ENCODE peak calls at places on chromosomes 6 and 20, in eight cellular contexts. Q is stomach, X is progenitor cell of endocrine pancreas, K is tibial artery, A is fibroblast of mammary gland, F is bronchial epithelial cell, L is HL-60, C is cardiac fibroblast. J is an unnamed sample.

GRCh38 chr6:10383312-10384063 is 31.4 kb downstream of the TFAP2A start:
- DNase-seq in C (no peak), A (no peak), L (no peak), F (no peak), Q (no peak), X (no peak), K (no peak), J (no peak)

GRCh38 chr6:170225852-170226417 is 64.9 kb downstream of the DLL1 start:
- DNase-seq in X (no peak), A (no peak), K (no peak), F (peak), C (no peak), Q (peak), L (no peak), J (peak)

GRCh38 chr20:38855356-38855755 is 49.9 kb downstream of the PPP1R16B start:
- DNase-seq in L (no peak), Q (no peak), C (peak), K (no peak), X (no peak), A (peak), F (no peak), J (no peak)

GRCh38 chr6:89615882-89616281 is 22.7 kb downstream of the LYRM2 start:
- DNase-seq in C (no peak), X (no peak), A (no peak), L (no peak), Q (no peak), K (no peak), F (no peak), J (no peak)

GRCh38 chr6:89311853-89312531 is 3.1 kb downstream of the GABRR2 start:
- DNase-seq in K (peak), F (peak), C (peak), L (peak), X (peak), Q (peak), A (peak), J (peak)

GRCh38 chr6:82778985-82779384 is 286.7 kb downstream of the UBE3D start:
- DNase-seq in Q (no peak), A (no peak), C (no peak), K (no peak), F (no peak), L (no peak), X (no peak), J (no peak)

GRCh38 chr20:59680148-59680650 is 75.9 kb downstream of the PHACTR3 start:
- DNase-seq in X (no peak), Q (no peak), K (no peak), F (no peak), L (no peak), A (no peak), C (no peak), J (no peak)

GRCh38 chr20:63830821-63831593 is at the start of gene ZBTB46:
- DNase-seq in Q (peak), X (no peak), A (no peak), C (no peak), L (no peak), F (no peak), K (no peak), J (no peak)

GRCh38 chr20:325889-326644 is 715 bp downstream of the SOX12 start:
- DNase-seq in X (peak), C (peak), Q (peak), L (peak), F (no peak), K (peak), A (peak), J (peak)

GRCh38 chr20:33081411-33082154 is 2.1 kb downstream of the BPIFB4 start:
- DNase-seq in X (no peak), L (peak), F (no peak), C (no peak), A (no peak), K (no peak), Q (no peak), J (no peak)

GRCh38 chr6:124870611-124871201 is 91.5 kb upstream of the RNF217 start:
- DNase-seq in Q (no peak), L (no peak), C (peak), K (no peak), A (peak), F (peak), X (no peak), J (no peak)

GRCh38 chr6:150465610-150466009 is 96.8 kb downstream of the IYD start:
- DNase-seq in L (no peak), F (no peak), X (no peak), C (no peak), Q (no peak), A (no peak), K (no peak), J (no peak)

GRCh38 chr6:41426438-41426851 is 91.0 kb downstream of the NCR2 start:
- DNase-seq in Q (peak), A (no peak), X (no peak), K (no peak), C (no peak), F (no peak), L (peak), J (no peak)

GRCh38 chr6:41422156-41422555 is 86.7 kb downstream of the NCR2 start:
- DNase-seq in C (no peak), Q (no peak), F (no peak), L (no peak), A (no peak), K (no peak), X (no peak), J (no peak)

GRCh38 chr6:41423002-41423401 is 87.6 kb downstream of the NCR2 start:
- DNase-seq in Q (no peak), C (no peak), K (no peak), A (no peak), F (no peak), X (no peak), L (no peak), J (no peak)

GRCh38 chr6:41425511-41425910 is 90.1 kb downstream of the NCR2 start:
- DNase-seq in C (no peak), Q (no peak), K (no peak), X (no peak), A (no peak), F (no peak), L (no peak), J (no peak)

GRCh38 chr6:41424370-41425058 is 89.1 kb downstream of the NCR2 start:
- DNase-seq in L (peak), K (peak), F (peak), Q (peak), C (peak), A (peak), X (peak), J (peak)
- TF ChIP-seq CTCF in L (peak), K (peak), F (peak), Q (peak), C (peak), A (peak), X (peak), J (peak)

DNA sequence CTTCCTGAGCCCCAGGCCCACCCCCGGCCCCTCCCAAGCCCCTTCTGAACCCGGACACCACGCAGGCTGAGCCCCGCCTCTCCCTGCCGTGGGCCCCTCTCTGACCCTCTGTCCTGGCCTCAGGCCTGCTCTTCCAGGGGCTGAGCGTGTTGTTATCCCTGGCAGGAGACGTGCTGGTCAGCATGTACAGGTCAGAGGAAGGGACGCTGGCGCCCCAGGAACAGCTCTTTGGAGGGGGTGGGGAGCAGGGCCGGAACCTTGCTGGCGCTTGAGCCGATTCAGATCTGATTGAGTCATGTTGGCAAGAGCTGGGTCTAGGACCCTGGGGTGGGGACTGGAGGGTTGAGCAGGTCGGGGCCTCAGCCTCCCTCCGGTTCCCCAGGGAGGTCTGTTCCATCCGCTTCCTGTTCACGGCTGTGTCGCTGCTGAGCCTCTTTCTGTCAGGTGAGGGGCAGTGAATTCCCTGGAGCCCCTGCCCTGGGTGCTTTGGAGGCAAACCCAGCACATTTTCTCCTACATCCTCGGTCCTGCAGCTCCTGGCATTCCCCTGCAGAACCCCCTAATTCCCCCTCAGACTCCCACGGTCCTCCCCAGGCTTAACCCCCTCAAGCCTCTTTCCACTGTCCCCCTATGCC is 1.9 kb downstream of the SPAG4 start:
- DNase-seq in C (peak), F (peak), K (peak), A (peak), Q (peak), L (peak), X (no peak), J (no peak)
- TF ChIP-seq CTCF in C (peak), F (peak), K (peak), A (peak), Q (peak), L (no peak), X (peak), J (no peak)

DNA sequence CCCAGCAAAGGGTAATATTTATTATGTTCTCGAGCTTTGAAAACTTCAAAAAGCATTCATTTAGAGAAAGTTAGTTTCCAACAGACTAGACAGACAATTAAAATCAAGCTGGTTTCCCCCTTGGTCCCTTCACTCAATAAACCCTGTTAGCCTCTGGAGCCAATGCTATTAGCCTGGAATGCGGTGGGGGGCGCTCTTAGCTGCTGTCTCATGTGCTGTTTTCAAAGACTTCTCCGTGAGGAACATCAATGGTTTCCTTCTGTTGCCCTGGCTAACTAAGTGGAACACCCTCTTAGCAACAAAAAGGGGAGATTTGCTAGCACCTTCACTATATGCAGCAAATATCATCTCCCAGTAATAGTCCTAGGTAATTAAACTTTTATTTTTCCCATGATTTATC is 86.4 kb downstream of the LY86 start:
- DNase-seq in A (peak), F (no peak), L (no peak), C (no peak), Q (no peak), K (no peak), X (no peak), J (no peak)
- TF ChIP-seq CTCF in A (peak), F (peak), L (no peak), C (peak), Q (no peak), K (no peak), X (peak), J (no peak)

GRCh38 chr20:10611357-10611756 is 62.4 kb downstream of the JAG1 start:
- DNase-seq in A (peak), F (peak), K (peak), L (no peak), X (no peak), C (peak), Q (no peak), J (no peak)
- TF ChIP-seq CTCF in A (peak), F (peak), K (peak), L (peak), X (peak), C (peak), Q (no peak), J (peak)

DNA sequence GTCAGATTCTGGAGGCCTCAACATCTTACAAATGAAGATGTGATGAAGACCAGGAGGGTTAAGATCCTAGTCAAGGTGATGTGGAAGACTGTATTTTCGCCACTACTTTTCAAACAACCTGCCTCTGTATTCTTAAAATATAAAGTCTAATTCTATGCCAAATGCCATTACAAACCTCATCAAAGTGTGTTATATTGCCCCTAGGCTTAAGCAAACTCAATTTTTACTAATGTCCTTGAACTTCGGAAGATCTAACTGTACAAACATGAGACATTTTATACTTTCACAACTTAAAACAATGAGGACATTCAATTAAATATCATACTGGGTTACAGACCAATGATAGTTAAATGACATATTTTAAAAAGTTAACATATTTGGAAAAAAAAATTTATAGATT is 19.1 kb downstream of the ASCC3 start:
- DNase-seq in F (no peak), C (no peak), K (no peak), A (no peak), Q (no peak), X (no peak), L (no peak), J (no peak)
- TF ChIP-seq CTCF in F (no peak), C (no peak), K (no peak), A (no peak), Q (no peak), X (no peak), L (no peak), J (no peak)

DNA sequence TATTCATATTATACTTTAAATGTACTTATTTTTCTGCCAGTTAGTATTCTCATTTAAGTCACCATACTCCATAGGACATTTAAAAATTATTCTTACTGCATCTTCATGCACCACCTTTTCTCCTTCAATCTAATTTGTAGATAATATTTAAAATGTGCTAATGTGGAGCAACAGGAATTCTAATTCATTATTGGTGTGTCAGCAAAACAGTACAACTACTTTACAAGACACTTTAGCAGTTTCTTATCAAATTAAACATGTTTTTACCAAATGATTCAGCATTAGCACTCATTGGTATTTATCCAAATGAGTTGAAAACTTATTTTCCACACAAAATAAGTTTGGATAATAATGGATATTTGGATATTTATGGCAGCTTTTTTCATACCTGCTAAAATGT is 1041.8 kb upstream of the ADGRB3 start:
- DNase-seq in F (no peak), K (no peak), Q (no peak), L (no peak), X (no peak), C (no peak), A (no peak), J (no peak)
- TF ChIP-seq CTCF in F (no peak), K (no peak), Q (no peak), L (no peak), X (no peak), C (no peak), A (no peak), J (no peak)

GRCh38 chr20:25574411-25574810 is 10.9 kb downstream of the NINL start:
- DNase-seq in F (no peak), C (peak), K (no peak), Q (no peak), L (peak), X (no peak), A (peak), J (no peak)
- TF ChIP-seq CTCF in F (no peak), C (peak), K (no peak), Q (no peak), L (no peak), X (no peak), A (peak), J (no peak)

GRCh38 chr6:55943329-55943728 is 67.9 kb upstream of the BMP5 start:
- DNase-seq in L (no peak), F (no peak), C (peak), Q (no peak), X (no peak), K (no peak), A (peak), J (no peak)

GRCh38 chr6:55937227-55937626 is 61.8 kb upstream of the BMP5 start:
- DNase-seq in X (no peak), A (no peak), Q (no peak), K (no peak), L (peak), C (no peak), F (no peak), J (no peak)

DNA sequence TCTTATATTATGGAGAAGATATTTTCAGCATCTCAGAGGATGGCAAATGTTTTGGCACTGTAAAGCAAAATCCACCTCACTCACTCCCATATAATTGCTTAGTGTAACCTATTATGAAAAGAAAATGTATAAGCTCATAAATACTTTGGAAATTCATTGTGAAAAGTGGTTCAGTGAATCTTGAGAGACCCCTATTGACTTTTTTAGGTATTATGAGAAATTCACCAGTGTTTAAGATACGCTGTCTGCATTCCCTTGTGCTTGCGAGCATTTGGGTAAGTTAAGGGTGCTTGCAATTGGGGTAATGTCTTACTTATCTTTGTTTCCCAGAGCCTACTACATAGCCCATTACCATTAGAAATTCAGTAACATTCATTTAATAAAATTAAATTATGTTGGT is 66.3 kb upstream of the BMP5 start:
- DNase-seq in K (no peak), F (peak), Q (no peak), X (no peak), C (peak), A (peak), L (no peak), J (no peak)
- TF ChIP-seq CTCF in K (no peak), F (no peak), Q (no peak), X (peak), C (no peak), A (peak), L (no peak), J (no peak)

DNA sequence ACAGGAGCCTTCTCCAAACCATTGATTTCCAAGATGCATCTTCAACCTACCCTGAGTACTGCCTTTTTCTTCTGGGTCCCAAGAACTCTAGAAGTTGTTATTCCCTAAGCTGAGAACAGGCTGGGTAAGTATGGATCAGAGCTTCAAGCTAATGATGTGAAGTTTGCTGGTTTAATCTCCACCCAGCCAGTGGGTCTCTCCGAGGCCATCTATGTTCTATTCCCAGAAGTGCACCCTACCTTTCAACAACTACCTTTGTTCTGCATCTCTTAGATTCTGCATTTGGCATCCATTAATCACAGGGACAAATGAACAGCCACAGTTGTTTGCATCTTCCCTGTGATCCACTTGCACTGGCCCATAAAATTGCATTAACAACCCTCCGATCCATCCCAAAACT is 246.2 kb downstream of the HIVEP2 start:
- DNase-seq in K (no peak), X (no peak), L (no peak), A (no peak), Q (no peak), F (no peak), C (no peak), J (no peak)
- TF ChIP-seq CTCF in K (no peak), X (peak), L (no peak), A (peak), Q (no peak), F (peak), C (peak), J (no peak)